ENCODE peak calls at places on chromosomes 7 and 10, in ten cellular contexts. One of them, this sample, is unnamed.

GRCh38 chr7:72435366-72435765 is 23.2 kb upstream of the CALN1 start:
- DNase-seq in endothelial cell of umbilical vein: no peak
- DNase-seq in heart left ventricle: peak; percentile 45
- DNase-seq in adrenal gland: no peak
- DNase-seq in prostate gland: no peak
- DNase-seq in CD8-positive, alpha-beta memory T cell: no peak
- DNase-seq in PC-3: no peak
- DNase-seq in ascending aorta: no peak
- DNase-seq in A549: no peak
- DNase-seq in CD4-positive, alpha-beta memory T cell: no peak
- DNase-seq in this sample: no peak

GRCh38 chr7:26474596-26474995 is 182.9 kb downstream of the SNX10 start:
- DNase-seq in adrenal gland: no peak
- DNase-seq in A549: no peak
- DNase-seq in CD8-positive, alpha-beta memory T cell: no peak
- DNase-seq in heart left ventricle: no peak
- DNase-seq in CD4-positive, alpha-beta memory T cell: no peak
- DNase-seq in endothelial cell of umbilical vein: no peak
- DNase-seq in prostate gland: no peak
- DNase-seq in PC-3: no peak
- DNase-seq in ascending aorta: no peak
- DNase-seq in this sample: no peak

GRCh38 chr10:76242956-76243355 is 811.5 kb downstream of the LRMDA start:
- DNase-seq in CD4-positive, alpha-beta memory T cell: no peak
- DNase-seq in PC-3: peak; percentile 37
- DNase-seq in A549: no peak
- DNase-seq in prostate gland: no peak
- DNase-seq in adrenal gland: no peak
- DNase-seq in CD8-positive, alpha-beta memory T cell: no peak
- DNase-seq in ascending aorta: no peak
- DNase-seq in heart left ventricle: no peak
- DNase-seq in endothelial cell of umbilical vein: no peak
- DNase-seq in this sample: no peak

GRCh38 chr10:66931949-66932343 is 6.1 kb downstream of the LRRTM3 start:
- DNase-seq in ascending aorta: no peak
- DNase-seq in prostate gland: no peak
- DNase-seq in CD4-positive, alpha-beta memory T cell: no peak
- DNase-seq in heart left ventricle: no peak
- DNase-seq in A549: no peak
- DNase-seq in CD8-positive, alpha-beta memory T cell: no peak
- DNase-seq in endothelial cell of umbilical vein: no peak
- DNase-seq in adrenal gland: no peak
- DNase-seq in PC-3: peak; percentile 59
- DNase-seq in this sample: no peak

GRCh38 chr10:132714096-132714721 is 71.7 kb downstream of the NKX6-2 start:
- DNase-seq in A549: no peak
- DNase-seq in CD4-positive, alpha-beta memory T cell: no peak
- DNase-seq in PC-3: no peak
- DNase-seq in prostate gland: no peak
- DNase-seq in endothelial cell of umbilical vein: no peak
- DNase-seq in heart left ventricle: peak; percentile 58
- DNase-seq in CD8-positive, alpha-beta memory T cell: no peak
- DNase-seq in ascending aorta: no peak
- DNase-seq in adrenal gland: no peak
- DNase-seq in this sample: no peak

GRCh38 chr7:55493416-55493815 is 78.9 kb downstream of the VOPP1 start:
- DNase-seq in prostate gland: no peak
- DNase-seq in CD8-positive, alpha-beta memory T cell: no peak
- DNase-seq in PC-3: peak; percentile 11
- DNase-seq in heart left ventricle: no peak
- DNase-seq in ascending aorta: no peak
- DNase-seq in CD4-positive, alpha-beta memory T cell: no peak
- DNase-seq in endothelial cell of umbilical vein: no peak
- DNase-seq in A549: no peak
- DNase-seq in adrenal gland: no peak
- DNase-seq in this sample: no peak

GRCh38 chr7:106178593-106179134 is 66.6 kb upstream of the SYPL1 start:
- DNase-seq in endothelial cell of umbilical vein: peak; percentile 67
- DNase-seq in CD8-positive, alpha-beta memory T cell: no peak
- DNase-seq in PC-3: peak; percentile 86
- DNase-seq in prostate gland: peak; percentile 71
- DNase-seq in adrenal gland: no peak
- DNase-seq in heart left ventricle: peak; percentile 41
- DNase-seq in ascending aorta: no peak
- DNase-seq in CD4-positive, alpha-beta memory T cell: no peak
- DNase-seq in A549: peak; percentile 21
- DNase-seq in this sample: no peak

GRCh38 chr10:65622608-65623007 is 1303.2 kb upstream of the LRRTM3 start:
- DNase-seq in CD8-positive, alpha-beta memory T cell: no peak
- DNase-seq in endothelial cell of umbilical vein: no peak
- DNase-seq in PC-3: peak; percentile 40
- DNase-seq in prostate gland: no peak
- DNase-seq in heart left ventricle: no peak
- DNase-seq in A549: no peak
- DNase-seq in CD4-positive, alpha-beta memory T cell: no peak
- DNase-seq in ascending aorta: no peak
- DNase-seq in adrenal gland: no peak
- DNase-seq in this sample: no peak

GRCh38 chr7:157366722-157367121 is 29.9 kb downstream of the DNAJB6 start:
- DNase-seq in A549: no peak
- DNase-seq in CD4-positive, alpha-beta memory T cell: no peak
- DNase-seq in prostate gland: no peak
- DNase-seq in PC-3: no peak
- DNase-seq in adrenal gland: no peak
- DNase-seq in endothelial cell of umbilical vein: no peak
- DNase-seq in heart left ventricle: no peak
- DNase-seq in ascending aorta: no peak
- DNase-seq in CD8-positive, alpha-beta memory T cell: no peak
- DNase-seq in this sample: no peak

GRCh38 chr7:157359581-157359980 is 22.8 kb downstream of the DNAJB6 start:
- DNase-seq in ascending aorta: no peak
- DNase-seq in prostate gland: no peak
- DNase-seq in CD8-positive, alpha-beta memory T cell: no peak
- DNase-seq in PC-3: no peak
- DNase-seq in endothelial cell of umbilical vein: no peak
- DNase-seq in CD4-positive, alpha-beta memory T cell: no peak
- DNase-seq in A549: no peak
- DNase-seq in heart left ventricle: no peak
- DNase-seq in adrenal gland: no peak
- DNase-seq in this sample: no peak

GRCh38 chr7:157360483-157361025 is 23.8 kb downstream of the DNAJB6 start:
- DNase-seq in A549: no peak
- DNase-seq in prostate gland: no peak
- DNase-seq in ascending aorta: no peak
- DNase-seq in CD8-positive, alpha-beta memory T cell: no peak
- DNase-seq in endothelial cell of umbilical vein: no peak
- DNase-seq in heart left ventricle: no peak
- DNase-seq in PC-3: no peak
- DNase-seq in CD4-positive, alpha-beta memory T cell: no peak
- DNase-seq in adrenal gland: no peak
- DNase-seq in this sample: no peak

GRCh38 chr7:157361537-157361936 is 24.7 kb downstream of the DNAJB6 start:
- DNase-seq in endothelial cell of umbilical vein: no peak
- DNase-seq in adrenal gland: no peak
- DNase-seq in prostate gland: no peak
- DNase-seq in CD8-positive, alpha-beta memory T cell: no peak
- DNase-seq in CD4-positive, alpha-beta memory T cell: no peak
- DNase-seq in ascending aorta: no peak
- DNase-seq in A549: no peak
- DNase-seq in heart left ventricle: no peak
- DNase-seq in PC-3: no peak
- DNase-seq in this sample: no peak

DNA sequence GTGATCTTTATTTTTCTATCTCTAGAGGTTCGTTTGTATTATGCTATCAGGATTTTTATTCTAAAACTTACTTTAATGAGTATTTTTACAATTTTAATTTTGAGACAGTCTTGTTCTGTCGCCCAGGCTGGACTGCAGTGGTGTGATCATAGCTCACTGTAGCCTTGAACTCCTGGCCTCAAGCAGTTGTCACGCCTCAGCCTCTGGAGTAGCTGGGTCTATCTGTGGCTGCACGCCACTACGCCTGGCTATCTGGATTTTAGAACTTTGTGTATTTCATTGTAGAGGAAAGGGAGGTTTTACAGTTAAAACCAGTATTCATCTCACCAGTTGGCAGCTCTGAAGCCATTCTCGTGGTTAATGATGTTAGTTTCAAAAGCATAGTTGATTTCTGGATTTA is 25.9 kb downstream of the DNAJB6 start:
- DNase-seq in CD4-positive, alpha-beta memory T cell: no peak
- DNase-seq in prostate gland: no peak
- DNase-seq in PC-3: no peak
- DNase-seq in heart left ventricle: no peak
- DNase-seq in endothelial cell of umbilical vein: no peak
- DNase-seq in A549: no peak
- DNase-seq in adrenal gland: peak; percentile 52
- DNase-seq in ascending aorta: no peak
- DNase-seq in CD8-positive, alpha-beta memory T cell: no peak
- DNase-seq in this sample: no peak
- H3K4me1 ChIP-seq in CD4-positive, alpha-beta memory T cell: peaks cover 12% of the 10 kb centered on the region
- H3K4me1 ChIP-seq in prostate gland: no peaks in the 10 kb centered on the region
- H3K4me1 ChIP-seq in PC-3: no peaks in the 10 kb centered on the region
- H3K4me1 ChIP-seq in heart left ventricle: peaks cover 16% of the 10 kb centered on the region
- H3K4me1 ChIP-seq in endothelial cell of umbilical vein: peaks cover 7% of the 10 kb centered on the region
- H3K4me1 ChIP-seq in A549: no peaks in the 10 kb centered on the region
- H3K4me1 ChIP-seq in adrenal gland: peaks cover 23% of the 10 kb centered on the region
- H3K4me1 ChIP-seq in ascending aorta: no peaks in the 10 kb centered on the region
- H3K4me1 ChIP-seq in CD8-positive, alpha-beta memory T cell: no peaks in the 10 kb centered on the region
- H3K4me1 ChIP-seq in this sample: peaks cover 8% of the 10 kb centered on the region

DNA sequence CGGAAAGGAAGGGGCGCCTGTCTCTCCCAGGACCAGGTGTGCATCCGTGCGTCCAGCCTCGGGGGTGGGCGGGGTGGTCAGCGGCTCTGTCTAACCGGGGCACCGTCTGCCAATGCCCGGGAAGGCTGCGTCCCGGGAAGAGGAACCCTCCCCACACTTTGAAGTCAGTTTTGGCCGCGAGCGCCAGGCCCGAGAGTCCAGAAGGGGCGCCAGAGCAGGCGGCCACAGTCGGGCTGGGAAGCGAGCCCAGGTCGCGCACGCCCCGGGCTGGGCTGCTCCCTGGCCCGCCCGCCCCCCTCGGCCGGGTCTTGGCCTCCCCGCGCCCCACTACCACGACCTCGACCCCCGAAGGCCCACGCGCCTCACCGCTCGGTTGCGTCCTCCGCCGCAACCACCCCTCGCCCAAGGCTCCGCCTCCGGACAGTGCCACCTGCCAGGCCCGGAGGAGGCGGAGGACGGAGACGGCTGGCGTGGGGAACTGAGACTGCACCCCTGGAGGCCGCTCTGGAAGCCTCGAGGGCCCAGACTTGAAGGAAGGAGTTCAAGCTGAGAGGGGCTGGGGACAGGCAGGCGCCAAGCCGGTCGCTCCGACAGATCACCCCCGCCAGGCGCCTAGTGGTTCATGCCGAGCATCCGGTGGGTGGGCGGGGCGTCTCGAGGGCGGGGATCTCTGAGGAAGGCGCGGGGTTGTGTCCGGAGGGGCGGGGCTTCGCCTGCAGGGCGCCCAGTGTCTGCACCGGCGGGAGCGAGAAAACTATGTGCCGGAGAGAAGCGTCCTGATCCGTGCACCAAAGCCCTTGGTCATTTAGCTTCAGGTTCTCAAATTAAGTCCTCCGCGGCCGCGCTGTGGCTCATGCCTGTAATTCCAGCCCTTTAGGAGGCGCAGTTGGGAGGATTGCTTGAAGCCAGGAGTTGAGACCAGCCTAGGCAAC is at the start of gene BRAT1:
- DNase-seq in heart left ventricle: peak; percentile 98
- DNase-seq in CD4-positive, alpha-beta memory T cell: peak; percentile 95
- DNase-seq in adrenal gland: peak; percentile 99
- DNase-seq in ascending aorta: peak; percentile 84
- DNase-seq in PC-3: peak; percentile 92
- DNase-seq in A549: peak; percentile 94
- DNase-seq in CD8-positive, alpha-beta memory T cell: peak; percentile 91
- DNase-seq in endothelial cell of umbilical vein: peak; percentile 93
- DNase-seq in prostate gland: peak; percentile 96
- DNase-seq in this sample: peak; percentile 92
- H3K4me1 ChIP-seq in heart left ventricle: peaks cover 44% of the 10 kb centered on the region
- H3K4me1 ChIP-seq in CD4-positive, alpha-beta memory T cell: peaks cover 49% of the 10 kb centered on the region
- H3K4me1 ChIP-seq in adrenal gland: peaks cover 58% of the 10 kb centered on the region
- H3K4me1 ChIP-seq in ascending aorta: no peaks in the 10 kb centered on the region
- H3K4me1 ChIP-seq in PC-3: peaks cover 27% of the 10 kb centered on the region
- H3K4me1 ChIP-seq in A549: peaks cover 30% of the 10 kb centered on the region
- H3K4me1 ChIP-seq in CD8-positive, alpha-beta memory T cell: peaks cover 27% of the 10 kb centered on the region
- H3K4me1 ChIP-seq in endothelial cell of umbilical vein: peaks cover 9% of the 10 kb centered on the region
- H3K4me1 ChIP-seq in prostate gland: peaks cover 10% of the 10 kb centered on the region
- H3K4me1 ChIP-seq in this sample: peaks cover 15% of the 10 kb centered on the region

DNA sequence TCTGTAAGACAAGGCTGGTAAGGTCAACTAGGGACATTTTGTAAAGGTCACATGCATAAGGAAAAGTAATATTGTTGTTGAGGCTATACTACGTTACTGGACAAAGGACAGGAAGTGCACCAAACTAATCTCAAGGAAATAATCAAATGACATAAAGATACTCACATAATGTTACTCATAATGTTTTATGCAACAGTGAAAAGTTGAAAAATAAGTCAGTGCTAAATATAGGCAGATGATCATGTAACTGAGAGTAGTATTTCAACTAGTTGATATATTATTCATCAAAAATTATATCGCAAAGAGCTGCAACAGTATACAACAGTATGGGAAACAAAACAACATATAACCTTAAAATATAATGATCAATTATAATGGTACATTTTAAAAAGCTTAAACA is 215.7 kb downstream of the PTN start:
- DNase-seq in prostate gland: no peak
- DNase-seq in A549: no peak
- DNase-seq in adrenal gland: no peak
- DNase-seq in CD8-positive, alpha-beta memory T cell: no peak
- DNase-seq in ascending aorta: no peak
- DNase-seq in endothelial cell of umbilical vein: no peak
- DNase-seq in PC-3: no peak
- DNase-seq in heart left ventricle: no peak
- DNase-seq in CD4-positive, alpha-beta memory T cell: no peak
- DNase-seq in this sample: no peak
- H3K4me1 ChIP-seq in prostate gland: no peaks in the 10 kb centered on the region
- H3K4me1 ChIP-seq in A549: no peaks in the 10 kb centered on the region
- H3K4me1 ChIP-seq in adrenal gland: no peaks in the 10 kb centered on the region
- H3K4me1 ChIP-seq in CD8-positive, alpha-beta memory T cell: no peaks in the 10 kb centered on the region
- H3K4me1 ChIP-seq in ascending aorta: no peaks in the 10 kb centered on the region
- H3K4me1 ChIP-seq in endothelial cell of umbilical vein: no peaks in the 10 kb centered on the region
- H3K4me1 ChIP-seq in PC-3: peaks cover 40% of the 10 kb centered on the region
- H3K4me1 ChIP-seq in heart left ventricle: no peaks in the 10 kb centered on the region
- H3K4me1 ChIP-seq in CD4-positive, alpha-beta memory T cell: no peaks in the 10 kb centered on the region
- H3K4me1 ChIP-seq in this sample: no peaks in the 10 kb centered on the region

GRCh38 chr10:22607261-22607660 is 107.1 kb downstream of the PIP4K2A start:
- DNase-seq in CD8-positive, alpha-beta memory T cell: no peak
- DNase-seq in A549: no peak
- DNase-seq in prostate gland: no peak
- DNase-seq in CD4-positive, alpha-beta memory T cell: no peak
- DNase-seq in heart left ventricle: no peak
- DNase-seq in endothelial cell of umbilical vein: no peak
- DNase-seq in adrenal gland: no peak
- DNase-seq in ascending aorta: no peak
- DNase-seq in PC-3: no peak
- DNase-seq in this sample: no peak

GRCh38 chr10:22603581-22603980 is 110.8 kb downstream of the PIP4K2A start:
- DNase-seq in heart left ventricle: no peak
- DNase-seq in CD8-positive, alpha-beta memory T cell: no peak
- DNase-seq in adrenal gland: no peak
- DNase-seq in CD4-positive, alpha-beta memory T cell: no peak
- DNase-seq in prostate gland: no peak
- DNase-seq in PC-3: no peak
- DNase-seq in ascending aorta: no peak
- DNase-seq in A549: no peak
- DNase-seq in endothelial cell of umbilical vein: no peak
- DNase-seq in this sample: no peak

GRCh38 chr10:22605168-22605567 is 109.2 kb downstream of the PIP4K2A start:
- DNase-seq in prostate gland: no peak
- DNase-seq in A549: no peak
- DNase-seq in heart left ventricle: no peak
- DNase-seq in endothelial cell of umbilical vein: no peak
- DNase-seq in CD8-positive, alpha-beta memory T cell: no peak
- DNase-seq in PC-3: no peak
- DNase-seq in adrenal gland: no peak
- DNase-seq in CD4-positive, alpha-beta memory T cell: no peak
- DNase-seq in ascending aorta: no peak
- DNase-seq in this sample: no peak

GRCh38 chr10:22604314-22605091 is 109.9 kb downstream of the PIP4K2A start:
- DNase-seq in CD4-positive, alpha-beta memory T cell: no peak
- DNase-seq in heart left ventricle: no peak
- DNase-seq in A549: no peak
- DNase-seq in PC-3: no peak
- DNase-seq in CD8-positive, alpha-beta memory T cell: no peak
- DNase-seq in ascending aorta: no peak
- DNase-seq in endothelial cell of umbilical vein: no peak
- DNase-seq in prostate gland: no peak
- DNase-seq in adrenal gland: no peak
- DNase-seq in this sample: no peak

DNA sequence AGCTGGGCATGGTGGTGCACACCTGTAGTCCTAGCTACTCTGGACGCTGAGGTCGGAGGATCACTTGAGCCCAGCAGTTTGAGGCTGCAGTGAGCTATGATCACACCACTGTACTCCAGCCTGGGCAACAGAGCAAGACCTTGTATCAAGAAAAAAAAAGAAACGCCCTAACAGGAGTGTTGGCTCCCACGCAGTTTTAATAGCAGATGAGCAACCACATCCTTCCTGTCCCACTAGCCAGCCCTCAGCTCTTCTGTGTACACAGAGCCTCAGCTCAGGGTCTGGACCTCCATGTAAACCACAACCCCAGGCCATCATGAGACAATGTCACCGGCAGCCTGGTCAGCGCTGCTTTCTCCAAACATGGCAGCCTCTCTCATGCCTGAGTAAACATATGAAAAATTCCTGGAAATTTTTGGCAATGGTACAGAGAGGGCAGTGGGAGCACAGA is 108.2 kb downstream of the PIP4K2A start:
- DNase-seq in A549: no peak
- DNase-seq in prostate gland: no peak
- DNase-seq in heart left ventricle: no peak
- DNase-seq in CD8-positive, alpha-beta memory T cell: no peak
- DNase-seq in ascending aorta: peak; percentile 58
- DNase-seq in endothelial cell of umbilical vein: peak; percentile 14
- DNase-seq in PC-3: peak; percentile 62
- DNase-seq in adrenal gland: peak; percentile 45
- DNase-seq in CD4-positive, alpha-beta memory T cell: peak; percentile 70
- DNase-seq in this sample: peak; percentile 42
- H3K4me1 ChIP-seq in A549: peaks cover 7% of the 10 kb centered on the region
- H3K4me1 ChIP-seq in prostate gland: no peaks in the 10 kb centered on the region
- H3K4me1 ChIP-seq in heart left ventricle: peaks cover 84% of the 10 kb centered on the region
- H3K4me1 ChIP-seq in CD8-positive, alpha-beta memory T cell: peaks cover 94% of the 10 kb centered on the region
- H3K4me1 ChIP-seq in ascending aorta: no peaks in the 10 kb centered on the region
- H3K4me1 ChIP-seq in endothelial cell of umbilical vein: peaks cover 3% of the 10 kb centered on the region
- H3K4me1 ChIP-seq in PC-3: peaks cover 13% of the 10 kb centered on the region
- H3K4me1 ChIP-seq in adrenal gland: peaks cover 28% of the 10 kb centered on the region
- H3K4me1 ChIP-seq in CD4-positive, alpha-beta memory T cell: peaks cover 96% of the 10 kb centered on the region
- H3K4me1 ChIP-seq in this sample: peaks cover 68% of the 10 kb centered on the region

This sample was measured in naive thymus-derived CD4-positive, alpha-beta T cell.